ENCODE peak calls at places on chromosomes 16 and 17, in nine cellular contexts. J is NAMALWA; F is stimulated activated CD4-positive, alpha-beta T cell treated with anti-CD3 and anti-CD28 coated beads, Interleukin-1b, Interleukin-23, amount 100 ng/mL, for 1 hour; Q is HCEC 1CT; I is T-helper 9 cell; A is SW 1271; Z is brain microvascular endothelial cell; N is RPMI7951; C is ureter. M is an unnamed sample.

GRCh38 chr17:80474231-80474932 is 2.0 kb downstream of the NPTX1 start:
- DNase-seq in J (peak; percentile 88), Z (no peak), Q (peak; percentile 36), A (peak; percentile 22), I (no peak), N (peak; percentile 46), C (no peak), F (no peak), M (peak; percentile 52)

GRCh38 chr17:73552300-73553088 is 91.8 kb downstream of the SDK2 start:
- DNase-seq in J (no peak), C (no peak), F (no peak), A (no peak), Z (no peak), I (no peak), N (no peak), Q (no peak), M (no peak)

GRCh38 chr16:10930755-10931093 is 11.5 kb downstream of the DEXI start:
- DNase-seq in Z (no peak), F (no peak), A (no peak), Q (no peak), C (no peak), I (no peak), N (no peak), J (peak; percentile 49), M (no peak)

GRCh38 chr16:5065368-5065767 is 388 bp downstream of the C16orf89 start:
- DNase-seq in Z (no peak), F (no peak), Q (no peak), I (no peak), C (no peak), J (no peak), A (no peak), N (no peak), M (no peak)

GRCh38 chr16:81035975-81036750 is 521 bp downstream of the ATMIN start:
- DNase-seq in I (peak; percentile 40), C (no peak), F (peak; percentile 1), A (peak; percentile 31), Z (peak; percentile 6), Q (peak; percentile 23), J (peak; percentile 68), N (peak; percentile 23), M (peak; percentile 73)

GRCh38 chr16:70453891-70454220 is 539 bp upstream of the FCSK start:
- DNase-seq in A (no peak), J (peak; percentile 30), C (no peak), I (no peak), F (no peak), Z (no peak), Q (peak; percentile 32), N (peak; percentile 43), M (no peak)

GRCh38 chr16:66961065-66961744 is at the start of gene CES3:
- DNase-seq in A (peak; percentile 12), Q (peak; percentile 71), N (peak; percentile 63), I (peak; percentile 35), J (peak; percentile 90), F (no peak), C (no peak), Z (peak; percentile 67), M (peak; percentile 82)

GRCh38 chr17:72677714-72678390 is 414.6 kb downstream of the SLC39A11 start:
- DNase-seq in A (no peak), J (no peak), N (peak; percentile 74), I (no peak), F (no peak), Q (peak; percentile 16), C (no peak), Z (peak; percentile 85), M (no peak)

GRCh38 chr16:83433201-83433600 is 374.6 kb upstream of the HSBP1 start:
- DNase-seq in F (no peak), N (peak; percentile 56), Z (no peak), J (no peak), A (no peak), I (no peak), C (no peak), Q (no peak), M (peak; percentile 39)

GRCh38 chr17:35766903-35767510 is 6.3 kb downstream of the C17orf50 start:
- DNase-seq in J (peak; percentile 51), N (no peak), F (peak; percentile 7), Z (no peak), I (no peak), A (no peak), C (no peak), Q (peak; percentile 54), M (peak; percentile 48)

GRCh38 chr17:10698116-10698818 is 873 bp downstream of the ADPRM start:
- DNase-seq in J (peak; percentile 6), Q (peak; percentile 7), C (no peak), N (peak; percentile 19), A (no peak), Z (peak; percentile 12), I (no peak), F (no peak), M (peak; percentile 70)

GRCh38 chr17:1998426-1998784 is 26.7 kb downstream of the RTN4RL1 start:
- DNase-seq in J (no peak), A (no peak), F (no peak), Q (no peak), C (no peak), N (no peak), I (no peak), Z (no peak), M (no peak)

GRCh38 chr17:27560668-27561067 is 70.3 kb upstream of the LGALS9 start:
- DNase-seq in A (no peak), Q (peak; percentile 27), N (no peak), J (no peak), F (no peak), Z (no peak), I (no peak), C (no peak), M (no peak)

GRCh38 chr17:9432121-9432866 is 143.3 kb downstream of the STX8 start:
- DNase-seq in I (no peak), A (no peak), F (no peak), J (no peak), Z (no peak), Q (no peak), N (no peak), C (no peak), M (no peak)

GRCh38 chr17:72158895-72159885 is 38.4 kb downstream of the SOX9 start:
- DNase-seq in Z (no peak), I (no peak), A (no peak), N (peak; percentile 64), F (no peak), J (no peak), Q (no peak), C (no peak), M (no peak)

GRCh38 chr16:84504420-84505248 is at the start of gene MEAK7:
- DNase-seq in A (peak; percentile 94), I (peak; percentile 97), N (peak; percentile 98), Q (peak; percentile 96), F (peak; percentile 96), J (peak; percentile 98), C (peak; percentile 100), Z (peak; percentile 98), M (peak; percentile 98)

GRCh38 chr16:54847207-54847606 is 83.5 kb upstream of the IRX5 start:
- DNase-seq in A (no peak), Q (no peak), J (no peak), F (no peak), C (peak; percentile 65), I (no peak), N (no peak), Z (no peak), M (no peak)

GRCh38 chr17:39094607-39095308 is 56.7 kb downstream of the PLXDC1 start:
- DNase-seq in N (no peak), A (no peak), J (no peak), I (peak; percentile 16), Q (no peak), Z (no peak), F (no peak), C (no peak), M (peak; percentile 87)

GRCh38 chr17:19305761-19306159 is 56.8 kb downstream of the B9D1 start:
- DNase-seq in F (no peak), Q (no peak), N (peak; percentile 16), Z (no peak), A (no peak), J (peak; percentile 15), C (no peak), I (no peak), M (no peak)

M was measured in NB4.